ENCODE peak calls at places on chromosomes 4 and X, in eight cellular contexts. A is K562, M is natural killer cell, U is A549, J is foreskin keratinocyte, I is AG09309, V is upper lobe of right lung, D is HFFc6. X is an unnamed sample.

GRCh38 chrX:49043220-49043986 is at the start of gene TFE3:
- DNase-seq in D (peak; percentile 98), A (peak; percentile 94), V (peak; percentile 98), M (peak; percentile 90), J (peak; percentile 97), U (peak; percentile 91), I (peak; percentile 97), X (peak; percentile 98)

GRCh38 chrX:132940727-132941162 is 17.7 kb downstream of the HS6ST2 start:
- DNase-seq in D (no peak), A (peak; percentile 8), M (no peak), V (no peak), U (no peak), I (no peak), J (peak; percentile 11), X (no peak)

GRCh38 chrX:153684447-153685178 is 3.1 kb upstream of the SLC6A8 start:
- DNase-seq in A (no peak), U (no peak), J (no peak), V (peak; percentile 37), D (no peak), M (no peak), I (no peak), X (no peak)

GRCh38 chr4:95528388-95528787 is 20.4 kb downstream of the UNC5C start:
- DNase-seq in V (no peak), J (no peak), A (no peak), I (no peak), D (no peak), M (no peak), U (no peak), X (no peak)

GRCh38 chrX:138711399-138712347 is at the start of gene FGF13:
- DNase-seq in D (no peak), U (no peak), M (no peak), V (peak; percentile 49), I (no peak), A (no peak), J (no peak), X (no peak)

GRCh38 chrX:122565952-122566351 is 618.1 kb upstream of the GRIA3 start:
- DNase-seq in V (no peak), M (no peak), D (peak; percentile 97), A (no peak), I (peak; percentile 93), U (no peak), J (peak; percentile 91), X (no peak)

GRCh38 chr4:180234730-180235129 is 2008.5 kb upstream of the TENM3 start:
- DNase-seq in V (no peak), D (no peak), A (no peak), J (no peak), I (no peak), M (no peak), U (no peak), X (no peak)

GRCh38 chr4:67886281-67886680 is 2.5 kb upstream of the TMPRSS11D start:
- DNase-seq in V (no peak), M (no peak), U (no peak), A (no peak), I (no peak), J (peak; percentile 82), D (peak; percentile 24), X (no peak)

GRCh38 chr4:80072607-80073361 is at the start of gene ANTXR2:
- DNase-seq in J (peak; percentile 87), I (peak; percentile 93), D (peak; percentile 98), U (peak; percentile 47), A (peak; percentile 86), V (peak; percentile 93), M (peak; percentile 50), X (peak; percentile 96)

GRCh38 chr4:5033266-5033945 is 14.1 kb upstream of the CYTL1 start:
- DNase-seq in I (no peak), D (no peak), A (no peak), U (no peak), V (no peak), M (no peak), J (no peak), X (no peak)

GRCh38 chr4:68152411-68152810 is 22.7 kb upstream of the TMPRSS11F start:
- DNase-seq in I (no peak), D (no peak), V (no peak), M (no peak), J (peak; percentile 98), U (no peak), A (peak; percentile 9), X (no peak)

DNA sequence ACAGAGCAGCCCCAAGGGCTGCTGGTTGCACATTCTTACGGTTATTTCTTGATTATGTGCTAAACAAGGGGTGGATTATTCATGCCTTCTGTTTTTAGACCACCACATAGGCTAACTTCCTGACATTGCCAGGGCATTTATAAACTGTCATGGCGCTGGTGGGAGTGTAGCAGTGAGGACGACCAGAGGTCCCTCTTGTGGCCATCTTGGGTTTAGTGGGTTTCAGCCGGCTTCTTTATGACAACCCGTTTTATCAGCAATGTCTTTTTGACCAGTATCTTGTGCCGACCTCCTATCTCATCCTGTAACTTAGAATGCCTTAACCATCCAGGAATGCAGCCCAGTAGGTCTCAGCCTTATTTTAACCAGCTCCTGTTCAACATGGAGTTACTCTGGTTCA is 212.4 kb upstream of the GRID2 start:
- DNase-seq in A (no peak), V (no peak), I (no peak), J (no peak), M (no peak), U (no peak), D (no peak), X (no peak)
- TF ChIP-seq CTCF in A (peak; percentile 32), V (no peak), I (no peak), J (peak; percentile 18), M (no peak), U (no peak), D (no peak), X (no peak)

DNA sequence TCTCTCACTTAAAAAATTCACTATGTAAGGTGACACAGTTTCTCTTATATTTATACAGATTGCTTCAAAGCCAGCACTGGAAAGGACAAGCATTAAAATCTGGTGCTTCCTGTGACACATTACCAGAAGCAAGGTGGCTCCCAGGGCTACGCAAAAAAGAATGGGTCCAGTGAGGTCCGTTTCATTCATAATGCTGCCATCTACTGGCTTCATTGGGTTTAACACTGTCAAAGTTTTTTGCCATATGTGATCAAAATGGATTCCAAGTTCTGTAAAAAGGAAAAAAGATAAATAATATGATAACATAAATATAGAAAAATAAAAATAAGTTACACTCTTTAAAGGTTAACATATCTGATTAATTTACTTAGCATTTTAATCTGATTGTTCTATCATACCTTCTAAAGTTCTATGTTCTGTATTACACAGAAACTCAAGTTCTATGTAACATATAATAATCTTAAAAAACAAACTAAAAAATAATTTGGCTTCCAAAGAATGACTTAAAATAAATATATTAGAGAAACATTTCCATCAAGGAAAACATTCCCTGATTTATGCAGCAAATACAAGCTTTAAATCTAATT is 22.1 kb downstream of the YIPF7 start:
- DNase-seq in M (no peak), D (peak; percentile 33), U (peak; percentile 15), V (no peak), J (peak; percentile 52), A (peak; percentile 39), I (peak; percentile 5), X (no peak)
- TF ChIP-seq CTCF in M (peak; percentile 66), D (peak; percentile 84), U (peak; percentile 50), V (peak; percentile 63), J (peak; percentile 76), A (peak; percentile 70), I (peak; percentile 59), X (peak; percentile 80)

DNA sequence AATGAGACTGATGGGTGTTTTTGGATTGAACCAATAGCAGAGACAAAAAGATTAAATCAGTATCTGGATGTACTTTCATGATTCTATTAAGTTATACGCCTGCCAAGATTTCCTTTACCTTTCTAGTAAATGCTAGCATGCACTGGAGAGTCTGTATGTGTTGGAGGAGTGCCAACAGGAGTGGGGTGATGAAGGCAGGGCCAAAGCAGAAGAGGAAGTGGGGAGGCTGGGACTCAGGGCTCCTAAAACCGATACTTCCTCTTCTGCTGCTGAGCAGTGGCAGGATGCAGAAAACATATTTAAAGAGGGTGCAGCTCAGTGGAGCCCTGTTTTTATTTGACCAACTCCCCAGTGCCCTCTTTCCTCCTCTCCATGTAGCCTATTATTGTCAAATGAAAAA is 5.6 kb downstream of the CYSLTR1 start:
- DNase-seq in A (no peak), I (no peak), D (no peak), V (no peak), U (no peak), M (no peak), J (no peak), X (no peak)
- TF ChIP-seq CTCF in A (no peak), I (no peak), D (no peak), V (no peak), U (no peak), M (no peak), J (no peak), X (no peak)

DNA sequence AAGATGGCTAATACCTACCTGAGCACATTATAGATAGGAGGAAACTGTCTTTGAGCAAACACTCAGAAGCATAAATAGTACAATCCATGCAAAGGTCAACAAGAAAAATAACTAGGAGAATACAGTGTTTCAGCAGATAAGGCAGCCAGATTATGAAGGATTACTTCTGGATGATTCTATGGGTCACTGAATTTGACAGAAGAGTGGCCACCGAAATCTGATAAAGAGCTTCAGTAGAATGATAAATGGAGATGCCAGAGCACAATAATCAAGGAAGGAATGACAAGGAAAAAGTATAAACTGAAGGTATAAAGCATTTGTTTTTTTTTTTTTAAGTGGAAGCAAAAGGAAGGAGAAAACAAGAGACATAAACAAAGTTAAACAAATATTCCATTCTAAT is 58.7 kb downstream of the ELF2 start:
- DNase-seq in J (no peak), V (no peak), U (no peak), M (no peak), I (no peak), A (no peak), D (no peak), X (no peak)
- TF ChIP-seq CTCF in J (no peak), V (no peak), U (no peak), M (no peak), I (no peak), A (no peak), D (no peak), X (no peak)

GRCh38 chrX:71622347-71623104 is 4.2 kb upstream of the CXCR3 start:
- DNase-seq in U (peak; percentile 8), J (peak; percentile 58), V (peak; percentile 84), D (no peak), I (peak; percentile 34), M (peak; percentile 46), A (peak; percentile 34), X (no peak)
- TF ChIP-seq CTCF in U (no peak), J (peak; percentile 38), V (peak; percentile 31), D (no peak), I (peak; percentile 35), M (no peak), A (peak; percentile 23), X (no peak)

GRCh38 chr4:126592088-126592487 is 1040.7 kb upstream of the INTU start:
- DNase-seq in A (no peak), V (no peak), M (no peak), D (no peak), J (no peak), U (no peak), I (no peak), X (no peak)
- TF ChIP-seq CTCF in A (peak; percentile 16), V (peak; percentile 39), M (no peak), D (peak; percentile 73), J (peak; percentile 45), U (no peak), I (peak; percentile 41), X (peak; percentile 47)

GRCh38 chrX:55907968-55908607 is 190.5 kb downstream of the RRAGB start:
- DNase-seq in M (peak; percentile 15), V (peak; percentile 80), A (peak; percentile 30), I (no peak), J (peak; percentile 14), U (no peak), D (peak; percentile 7), X (peak; percentile 83)
- TF ChIP-seq CTCF in M (peak; percentile 21), V (peak; percentile 54), A (peak; percentile 32), I (peak; percentile 27), J (peak; percentile 62), U (no peak), D (peak; percentile 74), X (peak; percentile 54)

GRCh38 chr4:64465263-64465662 is 56.0 kb upstream of the TECRL start:
- DNase-seq in D (no peak), I (no peak), A (no peak), U (no peak), V (no peak), J (no peak), M (no peak), X (no peak)
- TF ChIP-seq CTCF in D (no peak), I (no peak), A (no peak), U (no peak), V (no peak), J (no peak), M (no peak), X (no peak)

X was measured in osteocyte.